ENCODE peak calls at places on chromosomes 13 and 19, in four cellular contexts. T, R, N and Y are unnamed samples.
A peak's percentile ranks its signal among the peaks of the same experiment; 100 is the strongest.

GRCh38 chr13:42600943-42601342 is 27.0 kb downstream of the TNFSF11 start:
- DNase-seq in N (no peak), R (peak; percentile 39), T (no peak), Y (no peak)

GRCh38 chr19:18865973-18866799 is 29.8 kb downstream of the CERS1 start:
- DNase-seq in N (peak; percentile 40), R (peak; percentile 52), T (peak; percentile 60), Y (peak; percentile 69)

GRCh38 chr13:99758465-99759162 is 213.0 kb downstream of the ZIC5 start:
- DNase-seq in T (no peak), R (no peak), N (no peak), Y (no peak)

GRCh38 chr13:49374585-49375290 is 69.1 kb downstream of the CAB39L start:
- DNase-seq in T (peak; percentile 5), R (peak; percentile 94), N (no peak), Y (no peak)

GRCh38 chr13:58592052-58592451 is 960.5 kb downstream of the PCDH17 start:
- DNase-seq in N (no peak), R (no peak), T (no peak), Y (no peak)

GRCh38 chr13:102846261-102847015 is 606 bp downstream of the ERCC5 start:
- DNase-seq in R (peak; percentile 55), T (peak; percentile 62), N (peak; percentile 13), Y (peak; percentile 21)

GRCh38 chr13:50437252-50437651 is 406.2 kb downstream of the DLEU7 start:
- DNase-seq in N (no peak), R (no peak), T (no peak), Y (no peak)

GRCh38 chr13:100922599-100922998 is 248.0 kb upstream of the TMTC4 start:
- DNase-seq in R (no peak), T (no peak), N (no peak), Y (no peak)

GRCh38 chr19:49387936-49388372 is at the start of gene KASH5:
- DNase-seq in R (peak; percentile 29), N (peak; percentile 73), T (peak; percentile 67), Y (peak; percentile 73)